ENCODE peak calls at places on chromosome 2, in five cellular contexts. One of them, this sample, is unnamed.
A peak's percentile ranks its signal among the peaks of the same experiment; 100 is the strongest.

GRCh38 chr2:139585133-139585532 is 804.9 kb upstream of the NXPH2 start:
- DNase-seq in endodermal cell: no peak
- DNase-seq in IMR-90: no peak
- DNase-seq in cardiac fibroblast: no peak
- DNase-seq in breast epithelium: no peak
- DNase-seq in this sample: no peak

GRCh38 chr2:230668184-230668938 is 44.3 kb upstream of the CAB39 start:
- DNase-seq in endodermal cell: peak; percentile 41
- DNase-seq in IMR-90: peak; percentile 74
- DNase-seq in cardiac fibroblast: no peak
- DNase-seq in breast epithelium: no peak
- DNase-seq in this sample: no peak

GRCh38 chr2:98769784-98770183 is 38.9 kb upstream of the MGAT4A start:
- DNase-seq in endodermal cell: no peak
- DNase-seq in IMR-90: no peak
- DNase-seq in cardiac fibroblast: no peak
- DNase-seq in breast epithelium: peak; percentile 76
- DNase-seq in this sample: no peak

GRCh38 chr2:151760139-151760650 is 25.9 kb upstream of the NEB start:
- DNase-seq in endodermal cell: peak; percentile 59
- DNase-seq in IMR-90: no peak
- DNase-seq in cardiac fibroblast: peak; percentile 14
- DNase-seq in breast epithelium: no peak
- DNase-seq in this sample: peak; percentile 26

GRCh38 chr2:118668431-118669424 is 178.7 kb downstream of the EN1 start:
- DNase-seq in endodermal cell: peak; percentile 62
- DNase-seq in IMR-90: peak; percentile 95
- DNase-seq in cardiac fibroblast: peak; percentile 95
- DNase-seq in breast epithelium: no peak
- DNase-seq in this sample: peak; percentile 93

GRCh38 chr2:7026740-7027139 is 109.5 kb downstream of the RNF144A start:
- DNase-seq in endodermal cell: no peak
- DNase-seq in IMR-90: no peak
- DNase-seq in cardiac fibroblast: no peak
- DNase-seq in breast epithelium: no peak
- DNase-seq in this sample: no peak

GRCh38 chr2:12006841-12007240 is 260.4 kb downstream of the LPIN1 start:
- DNase-seq in endodermal cell: peak; percentile 79
- DNase-seq in IMR-90: peak; percentile 50
- DNase-seq in cardiac fibroblast: peak; percentile 25
- DNase-seq in breast epithelium: no peak
- DNase-seq in this sample: peak; percentile 42

GRCh38 chr2:154952346-154953010 is 254.0 kb downstream of the KCNJ3 start:
- DNase-seq in endodermal cell: no peak
- DNase-seq in IMR-90: no peak
- DNase-seq in cardiac fibroblast: no peak
- DNase-seq in breast epithelium: no peak
- DNase-seq in this sample: no peak

GRCh38 chr2:112092286-112093041 is 37.4 kb downstream of the TMEM87B start:
- DNase-seq in endodermal cell: no peak
- DNase-seq in IMR-90: peak; percentile 83
- DNase-seq in cardiac fibroblast: peak; percentile 75
- DNase-seq in breast epithelium: no peak
- DNase-seq in this sample: peak; percentile 82

GRCh38 chr2:177448031-177448430 is 55.5 kb downstream of the AGPS start:
- DNase-seq in endodermal cell: no peak
- DNase-seq in IMR-90: no peak
- DNase-seq in cardiac fibroblast: no peak
- DNase-seq in breast epithelium: no peak
- DNase-seq in this sample: no peak

GRCh38 chr2:144890828-144891227 is 370.9 kb upstream of the ZEB2 start:
- DNase-seq in endodermal cell: peak; percentile 44
- DNase-seq in IMR-90: peak; percentile 35
- DNase-seq in cardiac fibroblast: peak; percentile 59
- DNase-seq in breast epithelium: no peak
- DNase-seq in this sample: peak; percentile 68

GRCh38 chr2:68110102-68110501 is 47.3 kb upstream of the C1D start:
- DNase-seq in endodermal cell: no peak
- DNase-seq in IMR-90: no peak
- DNase-seq in cardiac fibroblast: no peak
- DNase-seq in breast epithelium: no peak
- DNase-seq in this sample: no peak

GRCh38 chr2:152098033-152098797 is 629 bp downstream of the CACNB4 start:
- DNase-seq in endodermal cell: peak; percentile 79
- DNase-seq in IMR-90: no peak
- DNase-seq in cardiac fibroblast: peak; percentile 13
- DNase-seq in breast epithelium: peak; percentile 57
- DNase-seq in this sample: peak; percentile 22

GRCh38 chr2:150627526-150627925 is 140.1 kb upstream of the RND3 start:
- DNase-seq in endodermal cell: no peak
- DNase-seq in IMR-90: no peak
- DNase-seq in cardiac fibroblast: no peak
- DNase-seq in breast epithelium: no peak
- DNase-seq in this sample: no peak

DNA sequence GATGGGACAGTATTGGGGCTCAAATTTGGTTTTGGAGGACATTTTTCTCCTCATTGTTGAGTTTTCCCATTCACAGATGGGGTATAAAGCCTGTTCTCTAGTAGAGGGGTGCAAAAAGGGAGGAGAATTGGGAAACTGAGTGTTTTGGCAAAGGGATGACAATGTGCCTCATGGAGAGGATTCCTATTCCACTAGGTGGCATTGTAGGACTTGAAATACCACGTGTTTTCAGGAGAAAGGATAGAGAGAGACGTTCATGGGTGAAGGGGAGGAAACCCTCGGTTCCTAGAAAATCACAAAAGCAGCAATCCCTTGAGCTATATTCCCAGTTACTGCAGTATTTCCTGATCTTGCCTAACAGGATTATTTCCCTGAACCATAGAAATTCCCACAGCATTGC is 113.7 kb upstream of the SRD5A2 start:
- DNase-seq in endodermal cell: no peak
- DNase-seq in IMR-90: peak; percentile 8
- DNase-seq in cardiac fibroblast: peak; percentile 9
- DNase-seq in breast epithelium: no peak
- DNase-seq in this sample: peak; percentile 29
- TF ChIP-seq CTCF in endodermal cell: peak; percentile 42
- TF ChIP-seq CTCF in IMR-90: peak; percentile 24
- TF ChIP-seq CTCF in cardiac fibroblast: peak; percentile 17
- TF ChIP-seq CTCF in breast epithelium: no peak
- TF ChIP-seq CTCF in this sample: peak; percentile 22

DNA sequence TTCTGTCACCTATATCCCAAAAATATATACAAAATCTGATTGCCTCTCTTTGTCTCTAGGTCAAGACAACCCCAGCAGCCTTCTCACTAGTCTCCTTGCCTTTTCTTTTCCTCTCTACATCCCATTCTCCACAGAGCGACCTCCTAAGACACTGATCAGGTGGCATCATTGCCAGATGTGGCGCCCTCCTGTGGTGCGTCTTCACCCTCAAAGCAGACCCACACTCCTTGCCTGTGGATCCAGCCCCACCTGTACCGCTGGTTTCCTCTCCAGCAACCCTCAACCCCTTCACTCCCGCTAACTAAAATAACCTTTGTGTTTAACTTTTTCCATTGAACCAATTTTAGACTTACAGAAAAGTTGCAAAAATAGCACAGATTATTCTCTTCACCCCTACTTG is 273.3 kb downstream of the GLI2 start:
- DNase-seq in endodermal cell: peak; percentile 83
- DNase-seq in IMR-90: no peak
- DNase-seq in cardiac fibroblast: peak; percentile 5
- DNase-seq in breast epithelium: no peak
- DNase-seq in this sample: no peak
- TF ChIP-seq CTCF in endodermal cell: peak; percentile 68
- TF ChIP-seq CTCF in IMR-90: peak; percentile 17
- TF ChIP-seq CTCF in cardiac fibroblast: peak; percentile 40
- TF ChIP-seq CTCF in breast epithelium: no peak
- TF ChIP-seq CTCF in this sample: peak; percentile 37

GRCh38 chr2:8627019-8627691 is 54.7 kb upstream of the ID2 start:
- DNase-seq in endodermal cell: no peak
- DNase-seq in IMR-90: no peak
- DNase-seq in cardiac fibroblast: no peak
- DNase-seq in breast epithelium: no peak
- DNase-seq in this sample: no peak

GRCh38 chr2:8628870-8629209 is 53.0 kb upstream of the ID2 start:
- DNase-seq in endodermal cell: no peak
- DNase-seq in IMR-90: no peak
- DNase-seq in cardiac fibroblast: no peak
- DNase-seq in breast epithelium: no peak
- DNase-seq in this sample: no peak

GRCh38 chr2:8629402-8629801 is 52.5 kb upstream of the ID2 start:
- DNase-seq in endodermal cell: no peak
- DNase-seq in IMR-90: no peak
- DNase-seq in cardiac fibroblast: no peak
- DNase-seq in breast epithelium: no peak
- DNase-seq in this sample: no peak

GRCh38 chr2:8627692-8628085 is 54.2 kb upstream of the ID2 start:
- DNase-seq in endodermal cell: no peak
- DNase-seq in IMR-90: no peak
- DNase-seq in cardiac fibroblast: no peak
- DNase-seq in breast epithelium: no peak
- DNase-seq in this sample: no peak

GRCh38 chr2:8628179-8628869 is 53.5 kb upstream of the ID2 start:
- DNase-seq in endodermal cell: peak; percentile 72
- DNase-seq in IMR-90: peak; percentile 8
- DNase-seq in cardiac fibroblast: no peak
- DNase-seq in breast epithelium: no peak
- DNase-seq in this sample: no peak
- TF ChIP-seq CTCF in endodermal cell: peak; percentile 52
- TF ChIP-seq CTCF in IMR-90: no peak
- TF ChIP-seq CTCF in cardiac fibroblast: no peak
- TF ChIP-seq CTCF in breast epithelium: no peak
- TF ChIP-seq CTCF in this sample: no peak

GRCh38 chr2:215613265-215613664 is 177.4 kb upstream of the FN1 start:
- DNase-seq in endodermal cell: peak; percentile 83
- DNase-seq in IMR-90: peak; percentile 76
- DNase-seq in cardiac fibroblast: no peak
- DNase-seq in breast epithelium: no peak
- DNase-seq in this sample: no peak

GRCh38 chr2:215617060-215617824 is 181.4 kb upstream of the FN1 start:
- DNase-seq in endodermal cell: no peak
- DNase-seq in IMR-90: no peak
- DNase-seq in cardiac fibroblast: no peak
- DNase-seq in breast epithelium: no peak
- DNase-seq in this sample: no peak

GRCh38 chr2:215614296-215614695 is 178.4 kb upstream of the FN1 start:
- DNase-seq in endodermal cell: no peak
- DNase-seq in IMR-90: no peak
- DNase-seq in cardiac fibroblast: no peak
- DNase-seq in breast epithelium: no peak
- DNase-seq in this sample: no peak

GRCh38 chr2:215615829-215616226 is 180.0 kb upstream of the FN1 start:
- DNase-seq in endodermal cell: no peak
- DNase-seq in IMR-90: no peak
- DNase-seq in cardiac fibroblast: peak; percentile 22
- DNase-seq in breast epithelium: no peak
- DNase-seq in this sample: no peak

GRCh38 chr2:215615067-215615828 is 179.4 kb upstream of the FN1 start:
- DNase-seq in endodermal cell: no peak
- DNase-seq in IMR-90: no peak
- DNase-seq in cardiac fibroblast: no peak
- DNase-seq in breast epithelium: no peak
- DNase-seq in this sample: no peak
- TF ChIP-seq CTCF in endodermal cell: no peak
- TF ChIP-seq CTCF in IMR-90: no peak
- TF ChIP-seq CTCF in cardiac fibroblast: no peak
- TF ChIP-seq CTCF in breast epithelium: no peak
- TF ChIP-seq CTCF in this sample: no peak